ENCODE peak calls at places on chromosome 10, in four cellular contexts. B, N, V and I are unnamed samples.

GRCh38 chr10:72564596-72564995 is 61.3 kb downstream of the MICU1 start:
- DNase-seq in B (no peak), N (peak), V (no peak), I (no peak)

GRCh38 chr10:129662386-129662785 is 195.3 kb downstream of the MGMT start:
- DNase-seq in B (no peak), N (no peak), V (no peak), I (no peak)

GRCh38 chr10:51527806-51528205 is 171.6 kb downstream of the CSTF2T start:
- DNase-seq in B (no peak), N (peak), V (no peak), I (no peak)

GRCh38 chr10:98268694-98269386 is 846 bp upstream of the LOXL4 start:
- DNase-seq in B (no peak), N (no peak), V (no peak), I (no peak)

GRCh38 chr10:16741540-16741939 is 75.7 kb downstream of the RSU1 start:
- DNase-seq in B (no peak), N (no peak), V (no peak), I (no peak)

GRCh38 chr10:131983780-131984179 is 2.1 kb upstream of the BNIP3 start:
- DNase-seq in B (no peak), N (peak), V (no peak), I (no peak)

GRCh38 chr10:69333205-69333604 is 54.9 kb downstream of the HK1 start:
- DNase-seq in B (no peak), N (no peak), V (no peak), I (no peak)

GRCh38 chr10:126321455-126321854 is 66.8 kb downstream of the ADAM12 start:
- DNase-seq in B (no peak), N (no peak), V (no peak), I (no peak)

GRCh38 chr10:26931223-26931622 is 70.5 kb upstream of the ABI1 start:
- DNase-seq in B (no peak), N (no peak), V (peak), I (no peak)

GRCh38 chr10:67861750-67862460 is 22.6 kb upstream of the SIRT1 start:
- DNase-seq in B (no peak), N (no peak), V (no peak), I (no peak)

GRCh38 chr10:2925631-2926030 is 141.7 kb upstream of the PFKP start:
- DNase-seq in B (no peak), N (peak), V (no peak), I (no peak)